ENCODE peak calls at places on chromosomes 3 and 15, in nine cellular contexts. One of them, this sample, is unnamed.

GRCh38 chr3:184982058-184982457 is 170.1 kb downstream of the VPS8 start:
- DNase-seq in astrocyte of the spinal cord: no peak
- DNase-seq in astrocyte: no peak
- DNase-seq in suprapubic skin: no peak
- DNase-seq in left ventricle myocardium inferior: no peak
- DNase-seq in GM12864: no peak
- DNase-seq in fibroblast of mammary gland: no peak
- DNase-seq in foreskin fibroblast: no peak
- DNase-seq in dorsolateral prefrontal cortex: no peak
- DNase-seq in this sample: no peak

GRCh38 chr3:189827108-189827507 is 195.9 kb downstream of the TP63 start:
- DNase-seq in astrocyte: peak; percentile 14
- DNase-seq in astrocyte of the spinal cord: no peak
- DNase-seq in dorsolateral prefrontal cortex: no peak
- DNase-seq in foreskin fibroblast: no peak
- DNase-seq in suprapubic skin: no peak
- DNase-seq in fibroblast of mammary gland: no peak
- DNase-seq in left ventricle myocardium inferior: no peak
- DNase-seq in GM12864: no peak
- DNase-seq in this sample: no peak

GRCh38 chr15:31278056-31278445 is 48.6 kb upstream of the KLF13 start:
- DNase-seq in GM12864: no peak
- DNase-seq in astrocyte: no peak
- DNase-seq in foreskin fibroblast: no peak
- DNase-seq in suprapubic skin: peak; percentile 41
- DNase-seq in fibroblast of mammary gland: no peak
- DNase-seq in dorsolateral prefrontal cortex: no peak
- DNase-seq in astrocyte of the spinal cord: no peak
- DNase-seq in left ventricle myocardium inferior: no peak
- DNase-seq in this sample: peak; percentile 62

GRCh38 chr3:7687428-7688147 is 814.0 kb upstream of the LMCD1 start:
- DNase-seq in GM12864: no peak
- DNase-seq in suprapubic skin: no peak
- DNase-seq in astrocyte of the spinal cord: no peak
- DNase-seq in dorsolateral prefrontal cortex: no peak
- DNase-seq in foreskin fibroblast: no peak
- DNase-seq in astrocyte: no peak
- DNase-seq in fibroblast of mammary gland: peak; percentile 12
- DNase-seq in left ventricle myocardium inferior: no peak
- DNase-seq in this sample: no peak

GRCh38 chr3:72176537-72177041 is 391.6 kb upstream of the PROK2 start:
- DNase-seq in foreskin fibroblast: no peak
- DNase-seq in astrocyte of the spinal cord: no peak
- DNase-seq in left ventricle myocardium inferior: no peak
- DNase-seq in astrocyte: no peak
- DNase-seq in fibroblast of mammary gland: no peak
- DNase-seq in GM12864: peak; percentile 95
- DNase-seq in suprapubic skin: no peak
- DNase-seq in dorsolateral prefrontal cortex: no peak
- DNase-seq in this sample: no peak

GRCh38 chr3:57918123-57918837 is 89.9 kb upstream of the FLNB start:
- DNase-seq in dorsolateral prefrontal cortex: no peak
- DNase-seq in left ventricle myocardium inferior: no peak
- DNase-seq in astrocyte of the spinal cord: peak; percentile 80
- DNase-seq in suprapubic skin: no peak
- DNase-seq in GM12864: no peak
- DNase-seq in astrocyte: peak; percentile 89
- DNase-seq in fibroblast of mammary gland: peak; percentile 96
- DNase-seq in foreskin fibroblast: peak; percentile 83
- DNase-seq in this sample: no peak

GRCh38 chr15:77597804-77598453 is 34.8 kb downstream of the LINGO1 start:
- DNase-seq in fibroblast of mammary gland: no peak
- DNase-seq in foreskin fibroblast: no peak
- DNase-seq in left ventricle myocardium inferior: no peak
- DNase-seq in astrocyte of the spinal cord: no peak
- DNase-seq in suprapubic skin: no peak
- DNase-seq in GM12864: no peak
- DNase-seq in astrocyte: no peak
- DNase-seq in dorsolateral prefrontal cortex: no peak
- DNase-seq in this sample: no peak

GRCh38 chr3:72844436-72844999 is 3.7 kb downstream of the SHQ1 start:
- DNase-seq in suprapubic skin: no peak
- DNase-seq in foreskin fibroblast: no peak
- DNase-seq in left ventricle myocardium inferior: no peak
- DNase-seq in GM12864: no peak
- DNase-seq in dorsolateral prefrontal cortex: no peak
- DNase-seq in astrocyte: peak; percentile 25
- DNase-seq in astrocyte of the spinal cord: no peak
- DNase-seq in fibroblast of mammary gland: peak; percentile 33
- DNase-seq in this sample: no peak

GRCh38 chr15:90818251-90819210 is 49.9 kb upstream of the FURIN start:
- DNase-seq in dorsolateral prefrontal cortex: peak; percentile 7
- DNase-seq in astrocyte: no peak
- DNase-seq in suprapubic skin: no peak
- DNase-seq in left ventricle myocardium inferior: peak; percentile 29
- DNase-seq in GM12864: no peak
- DNase-seq in fibroblast of mammary gland: no peak
- DNase-seq in astrocyte of the spinal cord: no peak
- DNase-seq in foreskin fibroblast: no peak
- DNase-seq in this sample: peak; percentile 56

GRCh38 chr15:84731774-84732173 is 15.8 kb upstream of the SEC11A start:
- DNase-seq in left ventricle myocardium inferior: no peak
- DNase-seq in GM12864: no peak
- DNase-seq in astrocyte of the spinal cord: peak; percentile 90
- DNase-seq in suprapubic skin: no peak
- DNase-seq in dorsolateral prefrontal cortex: no peak
- DNase-seq in astrocyte: peak; percentile 96
- DNase-seq in fibroblast of mammary gland: peak; percentile 83
- DNase-seq in foreskin fibroblast: peak; percentile 36
- DNase-seq in this sample: peak; percentile 87

GRCh38 chr3:72279631-72280041 is 494.7 kb upstream of the PROK2 start:
- DNase-seq in fibroblast of mammary gland: no peak
- DNase-seq in astrocyte of the spinal cord: no peak
- DNase-seq in dorsolateral prefrontal cortex: no peak
- DNase-seq in left ventricle myocardium inferior: no peak
- DNase-seq in astrocyte: no peak
- DNase-seq in GM12864: no peak
- DNase-seq in suprapubic skin: no peak
- DNase-seq in foreskin fibroblast: no peak
- DNase-seq in this sample: no peak

DNA sequence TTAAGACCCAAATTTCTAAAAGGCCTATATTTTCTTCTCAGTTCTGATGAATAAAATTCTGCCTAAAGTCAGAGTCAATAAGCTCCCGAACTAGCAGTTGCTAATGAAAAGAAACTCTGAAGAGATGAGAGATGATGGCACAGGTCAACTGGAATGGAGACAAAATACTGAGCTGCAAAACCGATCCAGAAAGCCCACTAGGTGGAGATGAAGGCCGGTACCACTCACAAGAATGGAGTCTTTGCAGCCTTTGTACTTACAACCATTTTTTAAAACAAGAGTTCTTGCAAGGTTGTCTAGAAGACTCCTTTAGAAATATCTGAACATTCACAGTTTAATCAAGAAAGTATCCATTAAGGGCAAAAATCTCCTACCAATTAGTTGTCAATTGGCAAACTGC is 119.9 kb upstream of the TJP1 start:
- DNase-seq in dorsolateral prefrontal cortex: no peak
- DNase-seq in astrocyte: no peak
- DNase-seq in foreskin fibroblast: no peak
- DNase-seq in GM12864: no peak
- DNase-seq in suprapubic skin: no peak
- DNase-seq in astrocyte of the spinal cord: no peak
- DNase-seq in left ventricle myocardium inferior: no peak
- DNase-seq in fibroblast of mammary gland: peak; percentile 17
- DNase-seq in this sample: no peak
- TF ChIP-seq CTCF in dorsolateral prefrontal cortex: peak; percentile 84
- TF ChIP-seq CTCF in astrocyte: peak; percentile 19
- TF ChIP-seq CTCF in foreskin fibroblast: peak; percentile 12
- TF ChIP-seq CTCF in GM12864: peak; percentile 5
- TF ChIP-seq CTCF in suprapubic skin: no peak
- TF ChIP-seq CTCF in astrocyte of the spinal cord: peak; percentile 51
- TF ChIP-seq CTCF in left ventricle myocardium inferior: peak; percentile 50
- TF ChIP-seq CTCF in fibroblast of mammary gland: peak; percentile 28
- TF ChIP-seq CTCF in this sample: peak; percentile 38

DNA sequence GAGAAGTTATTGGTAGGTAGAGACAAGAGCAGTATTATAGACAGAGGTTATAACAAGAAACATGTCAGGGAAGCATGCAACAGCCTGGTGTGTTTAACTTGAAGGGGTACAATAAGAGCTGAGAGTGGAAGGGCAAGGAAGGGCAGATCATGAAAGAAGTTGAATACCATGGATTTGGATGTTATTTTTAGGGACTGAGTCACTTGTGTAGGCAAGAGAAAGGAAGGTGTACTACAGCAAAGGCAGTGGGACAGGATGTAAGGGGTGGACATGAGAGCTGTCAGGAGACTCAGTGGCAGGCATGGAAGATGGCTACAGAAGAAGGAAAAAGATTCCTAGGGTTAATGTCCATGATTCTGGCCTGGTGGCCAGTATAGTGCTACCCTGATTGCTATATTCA is 66.4 kb downstream of the TFG start:
- DNase-seq in foreskin fibroblast: no peak
- DNase-seq in GM12864: no peak
- DNase-seq in left ventricle myocardium inferior: no peak
- DNase-seq in astrocyte of the spinal cord: no peak
- DNase-seq in dorsolateral prefrontal cortex: no peak
- DNase-seq in astrocyte: no peak
- DNase-seq in suprapubic skin: no peak
- DNase-seq in fibroblast of mammary gland: no peak
- DNase-seq in this sample: no peak
- TF ChIP-seq CTCF in foreskin fibroblast: no peak
- TF ChIP-seq CTCF in GM12864: no peak
- TF ChIP-seq CTCF in left ventricle myocardium inferior: no peak
- TF ChIP-seq CTCF in astrocyte of the spinal cord: no peak
- TF ChIP-seq CTCF in dorsolateral prefrontal cortex: no peak
- TF ChIP-seq CTCF in astrocyte: no peak
- TF ChIP-seq CTCF in suprapubic skin: no peak
- TF ChIP-seq CTCF in fibroblast of mammary gland: no peak
- TF ChIP-seq CTCF in this sample: no peak

GRCh38 chr3:172666873-172667694 is 43.8 kb downstream of the NCEH1 start:
- DNase-seq in dorsolateral prefrontal cortex: peak; percentile 35
- DNase-seq in foreskin fibroblast: peak; percentile 66
- DNase-seq in GM12864: peak; percentile 30
- DNase-seq in left ventricle myocardium inferior: peak; percentile 54
- DNase-seq in astrocyte: peak; percentile 52
- DNase-seq in astrocyte of the spinal cord: peak; percentile 84
- DNase-seq in fibroblast of mammary gland: peak; percentile 79
- DNase-seq in suprapubic skin: peak; percentile 84
- DNase-seq in this sample: no peak

DNA sequence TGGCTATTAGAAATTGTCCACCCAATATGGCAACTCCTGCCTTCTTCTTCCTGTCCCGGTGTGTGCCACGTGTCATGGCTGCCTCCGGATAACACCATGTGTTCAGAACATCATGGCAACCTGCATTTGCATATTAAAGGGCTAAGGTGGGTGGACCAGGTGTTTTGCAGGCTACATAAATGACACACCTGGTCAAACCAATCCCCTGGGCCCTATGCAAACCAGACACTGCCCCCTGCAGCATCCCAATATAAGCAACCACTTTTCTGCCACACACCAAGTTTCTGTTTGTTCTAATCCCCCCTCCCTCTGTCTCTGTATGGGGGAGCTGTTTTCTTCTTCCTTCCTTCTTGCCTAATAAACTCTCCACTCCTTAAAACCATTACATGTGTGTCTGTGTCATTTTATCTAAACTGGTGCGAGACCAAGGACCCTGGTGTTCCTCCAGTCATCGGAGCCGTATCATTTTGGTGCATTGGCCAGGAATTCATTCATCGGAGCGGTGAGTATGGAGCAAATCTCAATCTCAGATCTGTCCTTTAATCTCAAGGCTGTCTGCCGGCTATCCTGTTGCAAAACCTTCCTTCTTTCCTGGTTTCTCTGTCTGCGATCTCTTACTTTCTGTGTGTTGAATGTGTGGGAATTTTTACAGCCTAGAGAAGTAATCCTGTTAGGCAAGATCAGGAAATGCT is 44.5 kb downstream of the NCEH1 start:
- DNase-seq in foreskin fibroblast: no peak
- DNase-seq in astrocyte of the spinal cord: no peak
- DNase-seq in suprapubic skin: no peak
- DNase-seq in GM12864: no peak
- DNase-seq in astrocyte: no peak
- DNase-seq in fibroblast of mammary gland: no peak
- DNase-seq in left ventricle myocardium inferior: no peak
- DNase-seq in dorsolateral prefrontal cortex: no peak
- DNase-seq in this sample: no peak
- TF ChIP-seq CTCF in foreskin fibroblast: peak; percentile 28
- TF ChIP-seq CTCF in astrocyte of the spinal cord: peak; percentile 45
- TF ChIP-seq CTCF in suprapubic skin: no peak
- TF ChIP-seq CTCF in GM12864: peak; percentile 20
- TF ChIP-seq CTCF in astrocyte: peak; percentile 7
- TF ChIP-seq CTCF in fibroblast of mammary gland: peak; percentile 5
- TF ChIP-seq CTCF in left ventricle myocardium inferior: no peak
- TF ChIP-seq CTCF in dorsolateral prefrontal cortex: no peak
- TF ChIP-seq CTCF in this sample: no peak

GRCh38 chr3:39440316-39440715 is 27.2 kb upstream of the MOBP start:
- DNase-seq in GM12864: no peak
- DNase-seq in suprapubic skin: no peak
- DNase-seq in left ventricle myocardium inferior: no peak
- DNase-seq in dorsolateral prefrontal cortex: no peak
- DNase-seq in astrocyte: no peak
- DNase-seq in astrocyte of the spinal cord: no peak
- DNase-seq in foreskin fibroblast: no peak
- DNase-seq in fibroblast of mammary gland: no peak
- DNase-seq in this sample: no peak

GRCh38 chr3:39446444-39446843 is 21.0 kb upstream of the MOBP start:
- DNase-seq in suprapubic skin: no peak
- DNase-seq in foreskin fibroblast: no peak
- DNase-seq in astrocyte of the spinal cord: no peak
- DNase-seq in left ventricle myocardium inferior: no peak
- DNase-seq in dorsolateral prefrontal cortex: no peak
- DNase-seq in GM12864: no peak
- DNase-seq in fibroblast of mammary gland: no peak
- DNase-seq in astrocyte: no peak
- DNase-seq in this sample: no peak

GRCh38 chr3:39447637-39448483 is 19.6 kb upstream of the MOBP start:
- DNase-seq in fibroblast of mammary gland: peak; percentile 82
- DNase-seq in foreskin fibroblast: peak; percentile 67
- DNase-seq in left ventricle myocardium inferior: no peak
- DNase-seq in astrocyte: peak; percentile 57
- DNase-seq in GM12864: peak; percentile 41
- DNase-seq in astrocyte of the spinal cord: peak; percentile 78
- DNase-seq in suprapubic skin: no peak
- DNase-seq in dorsolateral prefrontal cortex: peak; percentile 68
- DNase-seq in this sample: peak; percentile 88

GRCh38 chr3:39445927-39446326 is 21.6 kb upstream of the MOBP start:
- DNase-seq in astrocyte: no peak
- DNase-seq in suprapubic skin: no peak
- DNase-seq in astrocyte of the spinal cord: no peak
- DNase-seq in foreskin fibroblast: no peak
- DNase-seq in left ventricle myocardium inferior: no peak
- DNase-seq in dorsolateral prefrontal cortex: no peak
- DNase-seq in fibroblast of mammary gland: no peak
- DNase-seq in GM12864: no peak
- DNase-seq in this sample: no peak

DNA sequence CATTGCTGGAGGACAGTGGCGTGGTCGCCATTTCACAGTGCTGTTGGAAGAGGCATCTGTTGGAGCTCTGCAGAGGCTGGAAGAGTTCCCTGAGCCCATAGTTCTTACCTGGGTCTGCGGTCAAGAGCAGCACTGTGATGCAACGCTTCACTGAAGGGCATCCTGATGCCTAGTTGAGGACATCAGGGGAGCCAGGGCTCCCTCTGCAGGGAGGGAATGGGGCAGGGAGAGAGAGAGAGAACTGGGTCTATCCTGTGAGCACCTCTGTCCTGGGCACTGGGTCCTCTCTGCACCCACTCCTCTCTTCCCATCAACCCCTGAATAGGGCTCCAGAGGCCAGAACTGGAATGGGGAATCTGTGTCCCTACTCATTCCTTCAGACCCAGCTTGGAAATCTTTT is 23.9 kb upstream of the MOBP start:
- DNase-seq in astrocyte of the spinal cord: no peak
- DNase-seq in left ventricle myocardium inferior: no peak
- DNase-seq in dorsolateral prefrontal cortex: no peak
- DNase-seq in GM12864: no peak
- DNase-seq in foreskin fibroblast: no peak
- DNase-seq in fibroblast of mammary gland: no peak
- DNase-seq in astrocyte: no peak
- DNase-seq in suprapubic skin: no peak
- DNase-seq in this sample: no peak
- TF ChIP-seq CTCF in astrocyte of the spinal cord: no peak
- TF ChIP-seq CTCF in left ventricle myocardium inferior: no peak
- TF ChIP-seq CTCF in dorsolateral prefrontal cortex: peak; percentile 41
- TF ChIP-seq CTCF in GM12864: no peak
- TF ChIP-seq CTCF in foreskin fibroblast: peak; percentile 6
- TF ChIP-seq CTCF in fibroblast of mammary gland: peak; percentile 16
- TF ChIP-seq CTCF in astrocyte: no peak
- TF ChIP-seq CTCF in suprapubic skin: no peak
- TF ChIP-seq CTCF in this sample: no peak